ENCODE peak calls at places on chromosome 6, in seven cellular contexts. One of them, this sample, is unnamed.

GRCh38 chr6:54244430-54244829 is 63.8 kb upstream of the TINAG start:
- DNase-seq in tibial nerve: no peak
- DNase-seq in AG09309: no peak
- DNase-seq in left lung: no peak
- DNase-seq in psoas muscle: no peak
- DNase-seq in CD8-positive, alpha-beta T cell: no peak
- DNase-seq in HFFc6: peak
- DNase-seq in this sample: no peak

GRCh38 chr6:52333840-52334200 is 28.1 kb upstream of the PAQR8 start:
- DNase-seq in left lung: no peak
- DNase-seq in tibial nerve: no peak
- DNase-seq in psoas muscle: no peak
- DNase-seq in AG09309: no peak
- DNase-seq in CD8-positive, alpha-beta T cell: peak
- DNase-seq in HFFc6: no peak
- DNase-seq in this sample: no peak

GRCh38 chr6:27565839-27566779 is 93.2 kb upstream of the ZNF184 start:
- DNase-seq in CD8-positive, alpha-beta T cell: no peak
- DNase-seq in HFFc6: no peak
- DNase-seq in left lung: no peak
- DNase-seq in psoas muscle: no peak
- DNase-seq in AG09309: no peak
- DNase-seq in tibial nerve: no peak
- DNase-seq in this sample: no peak

GRCh38 chr6:73565767-73566485 is 45.1 kb upstream of the EEF1A1 start:
- DNase-seq in AG09309: no peak
- DNase-seq in HFFc6: peak
- DNase-seq in CD8-positive, alpha-beta T cell: no peak
- DNase-seq in psoas muscle: no peak
- DNase-seq in left lung: no peak
- DNase-seq in tibial nerve: no peak
- DNase-seq in this sample: no peak

GRCh38 chr6:126180585-126180984 is 159.3 kb upstream of the CENPW start:
- DNase-seq in CD8-positive, alpha-beta T cell: no peak
- DNase-seq in AG09309: peak
- DNase-seq in left lung: no peak
- DNase-seq in HFFc6: peak
- DNase-seq in psoas muscle: no peak
- DNase-seq in tibial nerve: no peak
- DNase-seq in this sample: no peak

GRCh38 chr6:36752886-36753506 is 55.4 kb downstream of the RAB44 start:
- DNase-seq in psoas muscle: peak
- DNase-seq in left lung: no peak
- DNase-seq in CD8-positive, alpha-beta T cell: no peak
- DNase-seq in AG09309: no peak
- DNase-seq in HFFc6: no peak
- DNase-seq in tibial nerve: no peak
- DNase-seq in this sample: no peak

GRCh38 chr6:158064725-158065251 is 83.1 kb downstream of the SYNJ2 start:
- DNase-seq in psoas muscle: no peak
- DNase-seq in HFFc6: no peak
- DNase-seq in left lung: no peak
- DNase-seq in AG09309: no peak
- DNase-seq in tibial nerve: no peak
- DNase-seq in CD8-positive, alpha-beta T cell: no peak
- DNase-seq in this sample: peak

GRCh38 chr6:3797231-3798200 is 46.0 kb upstream of the PXDC1 start:
- DNase-seq in left lung: no peak
- DNase-seq in psoas muscle: no peak
- DNase-seq in HFFc6: peak
- DNase-seq in CD8-positive, alpha-beta T cell: no peak
- DNase-seq in AG09309: peak
- DNase-seq in tibial nerve: no peak
- DNase-seq in this sample: no peak

GRCh38 chr6:79076160-79076559 is 1.9 kb downstream of the PHIP start:
- DNase-seq in HFFc6: no peak
- DNase-seq in tibial nerve: no peak
- DNase-seq in CD8-positive, alpha-beta T cell: no peak
- DNase-seq in AG09309: no peak
- DNase-seq in psoas muscle: no peak
- DNase-seq in left lung: no peak
- DNase-seq in this sample: no peak

GRCh38 chr6:5082487-5083306 is 2.4 kb upstream of the PPP1R3G start:
- DNase-seq in HFFc6: peak
- DNase-seq in left lung: no peak
- DNase-seq in tibial nerve: no peak
- DNase-seq in CD8-positive, alpha-beta T cell: no peak
- DNase-seq in AG09309: peak
- DNase-seq in psoas muscle: peak
- DNase-seq in this sample: no peak

GRCh38 chr6:44478158-44478557 is 90.7 kb downstream of the CDC5L start:
- DNase-seq in AG09309: no peak
- DNase-seq in left lung: no peak
- DNase-seq in psoas muscle: no peak
- DNase-seq in tibial nerve: no peak
- DNase-seq in CD8-positive, alpha-beta T cell: no peak
- DNase-seq in HFFc6: no peak
- DNase-seq in this sample: no peak

GRCh38 chr6:31947070-31947675 is 1.3 kb downstream of the CFB start:
- DNase-seq in psoas muscle: no peak
- DNase-seq in CD8-positive, alpha-beta T cell: no peak
- DNase-seq in left lung: no peak
- DNase-seq in HFFc6: no peak
- DNase-seq in tibial nerve: no peak
- DNase-seq in AG09309: no peak
- DNase-seq in this sample: peak

GRCh38 chr6:119195204-119195603 is 116.7 kb upstream of the FAM184A start:
- DNase-seq in HFFc6: no peak
- DNase-seq in AG09309: no peak
- DNase-seq in CD8-positive, alpha-beta T cell: no peak
- DNase-seq in tibial nerve: no peak
- DNase-seq in left lung: no peak
- DNase-seq in psoas muscle: no peak
- DNase-seq in this sample: no peak

GRCh38 chr6:45650527-45651135 is 272.9 kb upstream of the SUPT3H start:
- DNase-seq in left lung: no peak
- DNase-seq in tibial nerve: no peak
- DNase-seq in HFFc6: peak
- DNase-seq in CD8-positive, alpha-beta T cell: no peak
- DNase-seq in psoas muscle: no peak
- DNase-seq in AG09309: no peak
- DNase-seq in this sample: no peak

GRCh38 chr6:20876016-20876415 is 341.8 kb downstream of the CDKAL1 start:
- DNase-seq in CD8-positive, alpha-beta T cell: no peak
- DNase-seq in AG09309: peak
- DNase-seq in left lung: no peak
- DNase-seq in psoas muscle: no peak
- DNase-seq in HFFc6: peak
- DNase-seq in tibial nerve: no peak
- DNase-seq in this sample: no peak

DNA sequence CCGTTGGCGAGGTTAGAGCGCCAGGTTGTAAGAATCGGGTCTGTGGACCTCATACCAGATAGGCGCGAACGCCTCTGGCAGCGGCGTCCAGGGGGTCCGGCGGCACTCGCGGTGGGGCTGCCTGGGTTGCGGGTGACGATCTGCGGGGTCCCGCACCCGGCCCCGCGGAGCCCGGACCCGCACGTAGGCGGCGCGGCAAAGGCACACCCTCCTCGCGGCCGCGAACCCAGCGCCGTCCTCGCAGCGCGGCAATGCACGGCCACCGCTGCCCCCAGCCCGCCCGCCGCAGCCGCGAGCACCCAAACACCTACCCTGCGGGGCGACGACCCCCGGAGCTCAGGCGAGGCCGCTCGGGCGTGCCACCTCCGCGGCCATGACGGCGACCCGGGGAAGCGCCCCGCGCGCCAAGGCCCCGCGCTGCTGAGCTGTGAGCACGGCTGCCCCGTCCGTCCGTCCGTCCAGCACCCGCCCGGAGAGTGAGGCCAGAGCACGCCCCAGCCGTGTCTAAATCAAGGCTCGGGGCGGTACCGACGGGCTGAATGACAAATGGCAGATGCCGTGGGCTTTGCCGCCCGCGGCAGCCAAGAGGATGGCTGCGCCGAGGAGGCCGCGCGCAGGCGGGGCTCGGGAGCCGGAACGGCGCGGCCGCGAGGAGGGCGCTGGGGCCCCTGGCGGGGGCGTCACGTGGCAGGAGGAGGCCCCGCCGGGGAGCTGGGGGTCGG is at the start of gene PLAGL1:
- DNase-seq in tibial nerve: peak
- DNase-seq in CD8-positive, alpha-beta T cell: no peak
- DNase-seq in left lung: peak
- DNase-seq in HFFc6: peak
- DNase-seq in psoas muscle: peak
- DNase-seq in AG09309: no peak
- DNase-seq in this sample: peak
- TF ChIP-seq CTCF in tibial nerve: no peak
- TF ChIP-seq CTCF in CD8-positive, alpha-beta T cell: no peak
- TF ChIP-seq CTCF in left lung: no peak
- TF ChIP-seq CTCF in HFFc6: no peak
- TF ChIP-seq CTCF in psoas muscle: no peak
- TF ChIP-seq CTCF in AG09309: no peak
- TF ChIP-seq CTCF in this sample: no peak

DNA sequence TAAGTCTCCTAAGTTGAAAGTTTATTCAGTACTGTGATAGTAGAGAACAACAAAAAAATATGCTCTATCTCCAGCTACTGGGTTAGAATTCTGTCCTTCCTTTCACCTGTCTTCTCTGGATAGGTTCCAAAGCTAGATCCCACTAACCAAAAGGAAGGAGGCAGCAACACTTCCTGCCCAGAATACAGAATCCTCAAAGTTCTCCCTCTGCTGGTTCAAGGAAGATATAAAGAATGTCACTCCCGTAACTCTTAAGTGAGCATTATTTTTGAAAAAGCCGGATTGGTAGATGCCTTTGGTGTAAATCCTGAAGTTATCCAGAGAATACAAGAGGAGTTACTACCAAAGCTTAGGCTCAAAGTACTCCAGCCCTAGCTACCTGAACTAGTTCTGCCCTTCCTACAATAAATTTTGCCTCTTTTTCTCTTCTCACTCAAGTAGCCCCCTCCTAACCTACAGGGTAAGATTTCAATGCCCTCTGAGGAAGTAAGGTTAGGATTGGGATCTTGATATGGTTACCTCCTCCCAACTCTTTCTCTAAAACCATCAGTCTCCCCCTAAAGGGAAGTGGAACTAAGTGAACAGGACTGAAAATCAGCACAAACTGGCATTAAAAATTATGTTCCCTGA is 26.0 kb upstream of the CRIP3 start:
- DNase-seq in HFFc6: peak
- DNase-seq in CD8-positive, alpha-beta T cell: no peak
- DNase-seq in left lung: no peak
- DNase-seq in AG09309: peak
- DNase-seq in psoas muscle: no peak
- DNase-seq in tibial nerve: no peak
- DNase-seq in this sample: no peak
- TF ChIP-seq CTCF in HFFc6: peak
- TF ChIP-seq CTCF in CD8-positive, alpha-beta T cell: peak
- TF ChIP-seq CTCF in left lung: peak
- TF ChIP-seq CTCF in AG09309: peak
- TF ChIP-seq CTCF in psoas muscle: peak
- TF ChIP-seq CTCF in tibial nerve: peak
- TF ChIP-seq CTCF in this sample: peak

GRCh38 chr6:10347561-10348327 is 67.1 kb downstream of the TFAP2A start:
- DNase-seq in AG09309: peak
- DNase-seq in CD8-positive, alpha-beta T cell: no peak
- DNase-seq in tibial nerve: no peak
- DNase-seq in left lung: no peak
- DNase-seq in HFFc6: peak
- DNase-seq in psoas muscle: no peak
- DNase-seq in this sample: no peak

GRCh38 chr6:10338151-10338550 is 76.7 kb downstream of the TFAP2A start:
- DNase-seq in left lung: no peak
- DNase-seq in CD8-positive, alpha-beta T cell: no peak
- DNase-seq in HFFc6: no peak
- DNase-seq in psoas muscle: no peak
- DNase-seq in AG09309: peak
- DNase-seq in tibial nerve: no peak
- DNase-seq in this sample: no peak

GRCh38 chr6:10341605-10342004 is 73.3 kb downstream of the TFAP2A start:
- DNase-seq in AG09309: no peak
- DNase-seq in HFFc6: no peak
- DNase-seq in CD8-positive, alpha-beta T cell: no peak
- DNase-seq in tibial nerve: no peak
- DNase-seq in psoas muscle: no peak
- DNase-seq in left lung: no peak
- DNase-seq in this sample: no peak

DNA sequence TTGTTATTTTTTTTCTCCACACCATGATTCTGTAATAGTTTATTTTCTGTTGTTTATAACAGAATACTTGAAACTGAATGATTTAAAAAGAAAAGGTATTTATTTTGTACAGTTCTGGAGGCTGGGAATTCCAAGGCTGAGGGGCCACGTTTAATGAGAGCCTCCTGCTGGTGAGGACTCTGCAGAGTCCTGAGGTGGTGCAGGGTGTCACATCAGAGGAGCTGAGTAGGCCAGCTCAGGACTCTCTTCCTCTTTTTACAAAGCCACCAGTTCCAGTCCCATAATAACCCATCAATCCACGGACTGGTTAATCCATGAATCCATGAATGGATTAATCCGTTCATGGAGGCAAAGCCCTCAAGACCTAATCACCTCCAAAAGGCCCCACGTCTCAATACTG is 71.6 kb downstream of the TFAP2A start:
- DNase-seq in tibial nerve: no peak
- DNase-seq in AG09309: no peak
- DNase-seq in HFFc6: no peak
- DNase-seq in psoas muscle: no peak
- DNase-seq in CD8-positive, alpha-beta T cell: no peak
- DNase-seq in left lung: no peak
- DNase-seq in this sample: no peak
- TF ChIP-seq CTCF in tibial nerve: no peak
- TF ChIP-seq CTCF in AG09309: peak
- TF ChIP-seq CTCF in HFFc6: peak
- TF ChIP-seq CTCF in psoas muscle: no peak
- TF ChIP-seq CTCF in CD8-positive, alpha-beta T cell: no peak
- TF ChIP-seq CTCF in left lung: no peak
- TF ChIP-seq CTCF in this sample: peak

GRCh38 chr6:162443101-162443500 is 284.5 kb downstream of the PRKN start:
- DNase-seq in tibial nerve: no peak
- DNase-seq in left lung: no peak
- DNase-seq in HFFc6: no peak
- DNase-seq in psoas muscle: no peak
- DNase-seq in CD8-positive, alpha-beta T cell: no peak
- DNase-seq in AG09309: no peak
- DNase-seq in this sample: no peak

GRCh38 chr6:162448294-162448693 is 279.3 kb downstream of the PRKN start:
- DNase-seq in left lung: no peak
- DNase-seq in psoas muscle: no peak
- DNase-seq in CD8-positive, alpha-beta T cell: no peak
- DNase-seq in tibial nerve: no peak
- DNase-seq in AG09309: no peak
- DNase-seq in HFFc6: no peak
- DNase-seq in this sample: no peak

DNA sequence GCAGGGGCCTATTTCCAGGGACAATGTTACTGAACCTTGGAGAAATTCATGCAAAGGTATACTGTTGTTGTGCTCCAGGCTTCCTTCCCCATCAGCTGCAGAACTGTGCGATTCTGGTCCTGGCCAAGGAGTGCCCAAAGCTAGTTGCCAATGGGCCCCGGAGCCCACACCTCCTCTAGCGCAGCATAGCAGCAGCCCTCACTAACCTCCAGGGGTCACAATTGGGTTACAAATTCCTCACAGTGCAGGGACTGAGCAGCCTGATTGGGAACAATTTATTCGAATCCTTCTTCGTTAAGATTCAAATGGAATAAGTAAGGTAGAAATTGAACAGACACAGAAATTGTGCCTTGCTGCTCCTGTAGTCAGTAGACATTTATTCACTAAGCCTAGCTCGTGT is 284.9 kb downstream of the PRKN start:
- DNase-seq in HFFc6: no peak
- DNase-seq in psoas muscle: no peak
- DNase-seq in AG09309: no peak
- DNase-seq in CD8-positive, alpha-beta T cell: no peak
- DNase-seq in left lung: no peak
- DNase-seq in tibial nerve: no peak
- DNase-seq in this sample: no peak
- TF ChIP-seq CTCF in HFFc6: no peak
- TF ChIP-seq CTCF in psoas muscle: peak
- TF ChIP-seq CTCF in AG09309: no peak
- TF ChIP-seq CTCF in CD8-positive, alpha-beta T cell: no peak
- TF ChIP-seq CTCF in left lung: no peak
- TF ChIP-seq CTCF in tibial nerve: peak
- TF ChIP-seq CTCF in this sample: peak

This sample was measured in chondrocyte.